ENCODE peak calls at places on chromosome 10, in eight cellular contexts. One of them, this sample, is unnamed.
A peak's percentile ranks its signal among the peaks of the same experiment; 100 is the strongest.

GRCh38 chr10:48291190-48291589 is 15.3 kb upstream of the MAPK8 start:
- DNase-seq in BE2C: no peak
- DNase-seq in GM23248: no peak
- DNase-seq in activated T-cell treated with anti-CD3 and anti-CD28 coated beads, Interleukin-2, amount 50 U/mL, for 24 hours: no peak
- DNase-seq in HFFc6: no peak
- DNase-seq in AG09309: no peak
- DNase-seq in GM12865: no peak
- DNase-seq in cardiac fibroblast: no peak
- DNase-seq in this sample: no peak

GRCh38 chr10:66234872-66235271 is 691.0 kb upstream of the LRRTM3 start:
- DNase-seq in HFFc6: no peak
- DNase-seq in activated T-cell treated with anti-CD3 and anti-CD28 coated beads, Interleukin-2, amount 50 U/mL, for 24 hours: no peak
- DNase-seq in cardiac fibroblast: no peak
- DNase-seq in AG09309: no peak
- DNase-seq in BE2C: no peak
- DNase-seq in GM12865: no peak
- DNase-seq in GM23248: no peak
- DNase-seq in this sample: no peak

GRCh38 chr10:101485681-101486554 is 102.1 kb downstream of the POLL start:
- DNase-seq in activated T-cell treated with anti-CD3 and anti-CD28 coated beads, Interleukin-2, amount 50 U/mL, for 24 hours: no peak
- DNase-seq in BE2C: peak; percentile 61
- DNase-seq in HFFc6: no peak
- DNase-seq in cardiac fibroblast: peak; percentile 21
- DNase-seq in GM23248: peak; percentile 18
- DNase-seq in GM12865: no peak
- DNase-seq in AG09309: no peak
- DNase-seq in this sample: no peak

GRCh38 chr10:126387041-126387908 is 1.0 kb downstream of the ADAM12 start:
- DNase-seq in GM23248: peak; percentile 93
- DNase-seq in GM12865: no peak
- DNase-seq in cardiac fibroblast: peak; percentile 81
- DNase-seq in HFFc6: peak; percentile 55
- DNase-seq in AG09309: peak; percentile 50
- DNase-seq in activated T-cell treated with anti-CD3 and anti-CD28 coated beads, Interleukin-2, amount 50 U/mL, for 24 hours: peak; percentile 43
- DNase-seq in BE2C: peak; percentile 72
- DNase-seq in this sample: no peak

GRCh38 chr10:1608408-1609037 is 128.8 kb downstream of the ADARB2 start:
- DNase-seq in GM12865: no peak
- DNase-seq in GM23248: no peak
- DNase-seq in activated T-cell treated with anti-CD3 and anti-CD28 coated beads, Interleukin-2, amount 50 U/mL, for 24 hours: no peak
- DNase-seq in cardiac fibroblast: no peak
- DNase-seq in AG09309: no peak
- DNase-seq in BE2C: no peak
- DNase-seq in HFFc6: no peak
- DNase-seq in this sample: no peak

GRCh38 chr10:99843310-99843709 is 60.9 kb downstream of the ABCC2 start:
- DNase-seq in activated T-cell treated with anti-CD3 and anti-CD28 coated beads, Interleukin-2, amount 50 U/mL, for 24 hours: no peak
- DNase-seq in GM23248: peak; percentile 67
- DNase-seq in GM12865: no peak
- DNase-seq in HFFc6: peak; percentile 16
- DNase-seq in AG09309: peak; percentile 46
- DNase-seq in BE2C: no peak
- DNase-seq in cardiac fibroblast: no peak
- DNase-seq in this sample: no peak

GRCh38 chr10:116766241-116767198 is 24.2 kb upstream of the HSPA12A start:
- DNase-seq in BE2C: no peak
- DNase-seq in GM12865: no peak
- DNase-seq in cardiac fibroblast: no peak
- DNase-seq in activated T-cell treated with anti-CD3 and anti-CD28 coated beads, Interleukin-2, amount 50 U/mL, for 24 hours: no peak
- DNase-seq in HFFc6: no peak
- DNase-seq in GM23248: no peak
- DNase-seq in AG09309: no peak
- DNase-seq in this sample: no peak

GRCh38 chr10:91420868-91421267 is 10.7 kb downstream of the HECTD2 start:
- DNase-seq in HFFc6: peak; percentile 44
- DNase-seq in BE2C: no peak
- DNase-seq in GM23248: peak; percentile 76
- DNase-seq in activated T-cell treated with anti-CD3 and anti-CD28 coated beads, Interleukin-2, amount 50 U/mL, for 24 hours: no peak
- DNase-seq in cardiac fibroblast: no peak
- DNase-seq in AG09309: no peak
- DNase-seq in GM12865: no peak
- DNase-seq in this sample: no peak

GRCh38 chr10:122435212-122435827 is 19.1 kb upstream of the ARMS2 start:
- DNase-seq in AG09309: peak; percentile 17
- DNase-seq in activated T-cell treated with anti-CD3 and anti-CD28 coated beads, Interleukin-2, amount 50 U/mL, for 24 hours: no peak
- DNase-seq in cardiac fibroblast: peak; percentile 60
- DNase-seq in GM23248: peak; percentile 72
- DNase-seq in HFFc6: peak; percentile 48
- DNase-seq in GM12865: peak; percentile 35
- DNase-seq in BE2C: no peak
- DNase-seq in this sample: no peak

GRCh38 chr10:95253007-95253406 is 37.8 kb downstream of the PDLIM1 start:
- DNase-seq in GM12865: no peak
- DNase-seq in activated T-cell treated with anti-CD3 and anti-CD28 coated beads, Interleukin-2, amount 50 U/mL, for 24 hours: no peak
- DNase-seq in BE2C: no peak
- DNase-seq in AG09309: no peak
- DNase-seq in cardiac fibroblast: no peak
- DNase-seq in GM23248: no peak
- DNase-seq in HFFc6: no peak
- DNase-seq in this sample: no peak

GRCh38 chr10:124268976-124269375 is 149.7 kb downstream of the OAT start:
- DNase-seq in AG09309: no peak
- DNase-seq in GM23248: no peak
- DNase-seq in HFFc6: no peak
- DNase-seq in cardiac fibroblast: no peak
- DNase-seq in activated T-cell treated with anti-CD3 and anti-CD28 coated beads, Interleukin-2, amount 50 U/mL, for 24 hours: no peak
- DNase-seq in GM12865: no peak
- DNase-seq in BE2C: no peak
- DNase-seq in this sample: no peak